ENCODE peak calls at places on chromosomes 5 and 9, in seven cellular contexts. E is A549, K is K562, B is endothelial cell of umbilical vein, J is body of pancreas, I is breast epithelium, Y is H1. N is an unnamed sample.
A peak's percentile ranks its signal among the peaks of the same experiment; 100 is the strongest.

GRCh38 chr5:175380701-175381100 is 63.3 kb downstream of the DRD1 start:
- DNase-seq in E (no peak), K (no peak), B (no peak), J (no peak), I (no peak), Y (no peak), N (no peak)

GRCh38 chr9:109256381-109256780 is 64.5 kb downstream of the EPB41L4B start:
- DNase-seq in E (no peak), K (no peak), B (no peak), J (no peak), I (no peak), Y (no peak), N (no peak)

GRCh38 chr9:3992924-3993323 is 306.9 kb downstream of the GLIS3 start:
- DNase-seq in E (no peak), K (no peak), B (peak; percentile 69), J (no peak), I (no peak), Y (no peak), N (no peak)

GRCh38 chr5:132386644-132387286 is 17.3 kb downstream of the SLC22A5 start:
- DNase-seq in E (peak; percentile 81), K (peak; percentile 74), B (peak; percentile 77), J (peak; percentile 72), I (no peak), Y (no peak), N (peak; percentile 81)

GRCh38 chr9:21326526-21327139 is 8.6 kb downstream of the KLHL9 start:
- DNase-seq in E (peak; percentile 40), K (no peak), B (peak; percentile 54), J (no peak), I (no peak), Y (no peak), N (no peak)

GRCh38 chr9:86034863-86035734 is 64.3 kb downstream of the GOLM1 start:
- DNase-seq in E (peak; percentile 71), K (peak; percentile 54), B (peak; percentile 44), J (peak; percentile 49), I (no peak), Y (peak; percentile 49), N (peak; percentile 64)

GRCh38 chr5:76332620-76333170 is 70.4 kb upstream of the IQGAP2 start:
- DNase-seq in E (no peak), K (no peak), B (no peak), J (no peak), I (no peak), Y (no peak), N (no peak)

GRCh38 chr5:91848453-91848852 is 465.3 kb upstream of the ARRDC3 start:
- DNase-seq in E (peak; percentile 36), K (no peak), B (no peak), J (no peak), I (no peak), Y (no peak), N (no peak)

GRCh38 chr9:133715866-133716563 is 22.1 kb downstream of the SARDH start:
- DNase-seq in E (no peak), K (peak; percentile 33), B (no peak), J (no peak), I (no peak), Y (no peak), N (no peak)

GRCh38 chr5:177509361-177509951 is at the start of gene DOK3:
- DNase-seq in E (no peak), K (peak; percentile 72), B (peak; percentile 21), J (peak; percentile 53), I (no peak), Y (no peak), N (peak; percentile 67)

GRCh38 chr9:15670884-15671283 is 118.0 kb downstream of the CCDC171 start:
- DNase-seq in E (no peak), K (no peak), B (no peak), J (no peak), I (no peak), Y (no peak), N (no peak)

GRCh38 chr9:121886759-121887485 is 206.2 kb downstream of the TTLL11 start:
- DNase-seq in E (no peak), K (no peak), B (no peak), J (no peak), I (no peak), Y (no peak), N (no peak)

GRCh38 chr5:119411291-119411934 is 40.9 kb upstream of the HSD17B4 start:
- DNase-seq in E (no peak), K (peak; percentile 21), B (peak; percentile 35), J (no peak), I (no peak), Y (no peak), N (no peak)

GRCh38 chr9:12697719-12698118 is 4.5 kb downstream of the TYRP1 start:
- DNase-seq in E (no peak), K (no peak), B (peak; percentile 16), J (no peak), I (no peak), Y (no peak), N (no peak)

GRCh38 chr5:77960305-77960704 is 184.2 kb upstream of the TBCA start:
- DNase-seq in E (no peak), K (no peak), B (no peak), J (no peak), I (no peak), Y (no peak), N (no peak)

GRCh38 chr9:113579270-113580040 is 115.9 kb downstream of the RGS3 start:
- DNase-seq in E (no peak), K (no peak), B (no peak), J (peak; percentile 73), I (no peak), Y (no peak), N (peak; percentile 51)

GRCh38 chr9:37200572-37201005 is 80.2 kb downstream of the ZCCHC7 start:
- DNase-seq in E (no peak), K (peak; percentile 71), B (peak; percentile 86), J (no peak), I (no peak), Y (no peak), N (no peak)

GRCh38 chr9:78436873-78437272 is 139.9 kb downstream of the PSAT1 start:
- DNase-seq in E (no peak), K (no peak), B (no peak), J (no peak), I (no peak), Y (no peak), N (no peak)

GRCh38 chr9:134112561-134112960 is 23.3 kb upstream of the WDR5 start:
- DNase-seq in E (no peak), K (no peak), B (no peak), J (no peak), I (no peak), Y (no peak), N (no peak)

GRCh38 chr5:8568858-8569257 is 699.9 kb downstream of the MTRR start:
- DNase-seq in E (no peak), K (no peak), B (no peak), J (no peak), I (no peak), Y (no peak), N (no peak)

GRCh38 chr5:116378007-116378831 is 196.4 kb downstream of the SEMA6A start:
- DNase-seq in E (no peak), K (no peak), B (peak; percentile 62), J (no peak), I (no peak), Y (no peak), N (no peak)

GRCh38 chr5:89270901-89271300 is 387.9 kb upstream of the MEF2C start:
- DNase-seq in E (no peak), K (no peak), B (no peak), J (no peak), I (no peak), Y (no peak), N (no peak)

GRCh38 chr9:135772056-135773042 is 70.4 kb downstream of the KCNT1 start:
- DNase-seq in E (peak; percentile 39), K (no peak), B (no peak), J (no peak), I (no peak), Y (no peak), N (no peak)

DNA sequence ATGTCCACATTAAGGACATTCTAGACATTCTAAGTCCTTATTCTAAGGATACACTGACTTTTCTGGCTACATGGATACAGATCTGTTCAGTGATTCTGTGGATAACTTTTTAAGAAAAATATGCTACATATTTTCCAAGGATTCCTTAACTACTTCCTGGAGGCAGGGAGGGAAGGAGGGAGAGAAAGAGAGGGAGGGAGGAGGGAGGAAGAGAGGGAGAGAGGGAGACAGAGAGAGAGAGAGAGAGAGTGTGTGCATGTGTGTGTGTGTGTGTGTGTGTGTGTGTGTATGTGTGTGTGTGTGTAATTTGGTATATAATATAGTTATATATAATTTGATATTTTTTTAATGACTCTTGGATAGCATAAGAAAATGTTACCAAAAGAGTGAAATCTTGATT is 109.8 kb downstream of the TLE4 start:
- DNase-seq in E (no peak), K (no peak), B (no peak), J (no peak), I (no peak), Y (no peak), N (no peak)
- H3K27ac ChIP-seq in E (no peak overlapping the region), K (no peak overlapping the region), B (no peak overlapping the region), J (no peak overlapping the region), I (no peak overlapping the region), Y (no peak overlapping the region), N (no peak overlapping the region)

DNA sequence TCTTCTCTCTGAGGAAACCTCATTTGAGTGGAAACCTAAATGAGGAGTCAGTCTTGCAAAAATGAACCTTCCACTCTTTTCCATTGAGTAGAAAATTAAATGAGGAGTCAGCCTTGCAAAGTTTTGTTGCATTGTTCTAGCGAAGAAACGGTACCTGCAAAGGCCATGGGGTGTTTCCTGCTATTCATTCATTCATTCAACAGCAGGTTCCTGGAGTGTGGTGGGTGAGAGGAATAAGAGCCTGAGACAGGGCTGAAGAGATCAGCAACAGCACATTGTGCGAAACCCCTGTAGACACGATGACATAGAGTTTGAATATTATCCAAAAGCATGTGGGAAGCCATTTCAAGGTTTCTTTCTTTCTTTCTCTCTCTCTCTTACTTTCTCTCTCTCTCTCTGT is 14.6 kb upstream of the SETX start:
- DNase-seq in E (no peak), K (no peak), B (peak; percentile 71), J (no peak), I (no peak), Y (no peak), N (no peak)
- TF ChIP-seq POLR2A in E (no peak), K (no peak), B (no peak), J (no peak), I (no peak), Y (no peak), N (no peak)

GRCh38 chr9:33180526-33181184 is 13.5 kb upstream of the B4GALT1 start:
- DNase-seq in E (no peak), K (no peak), B (peak; percentile 71), J (no peak), I (no peak), Y (no peak), N (no peak)
- H3K4me3 ChIP-seq in E (no peak overlapping the region), K (no peak overlapping the region), B (no peak overlapping the region), J (no peak overlapping the region), I (no peak overlapping the region), Y (no peak overlapping the region), N (no peak overlapping the region)

GRCh38 chr9:36165766-36166149 is 3.4 kb upstream of the CCIN start:
- DNase-seq in E (no peak), K (no peak), B (peak; percentile 34), J (no peak), I (no peak), Y (no peak), N (no peak)

GRCh38 chr9:36164989-36165388 is 4.2 kb upstream of the CCIN start:
- DNase-seq in E (no peak), K (no peak), B (no peak), J (no peak), I (no peak), Y (no peak), N (no peak)

GRCh38 chr9:36163840-36164175 is 5.4 kb upstream of the CCIN start:
- DNase-seq in E (no peak), K (no peak), B (no peak), J (no peak), I (no peak), Y (no peak), N (no peak)

GRCh38 chr9:36163049-36163839 is 5.9 kb upstream of the CCIN start:
- DNase-seq in E (no peak), K (peak; percentile 35), B (peak; percentile 88), J (peak; percentile 49), I (no peak), Y (peak; percentile 78), N (no peak)

GRCh38 chr9:36164361-36164760 is 4.8 kb upstream of the CCIN start:
- DNase-seq in E (no peak), K (no peak), B (no peak), J (no peak), I (no peak), Y (no peak), N (no peak)
- H3K27ac ChIP-seq in E (peak overlapping the region; percentile 90), K (no peak overlapping the region), B (no peak overlapping the region), J (no peak overlapping the region), I (peak overlapping the region; percentile 60), Y (no peak overlapping the region), N (peak overlapping the region; percentile 84)

N was measured in transverse colon.